ENCODE peak calls at places on chromosomes 12 and 14, in nine cellular contexts. One of them, this sample, is unnamed.

GRCh38 chr12:91983935-91984334 is 161.7 kb downstream of the BTG1 start:
- DNase-seq in fibroblast of gingiva: no peak
- DNase-seq in ELR: no peak
- DNase-seq in psoas muscle: no peak
- DNase-seq in EL: no peak
- DNase-seq in T-helper 2 cell: no peak
- DNase-seq in stimulated activated CD8-positive, alpha-beta memory T cell treated with anti-CD3 and anti-CD28 coated beads, Interleukin-4, amount 100 ng/mL, for 1 hour: no peak
- DNase-seq in fibroblast of lung: no peak
- DNase-seq in brain microvascular endothelial cell: no peak
- DNase-seq in this sample: no peak

GRCh38 chr12:31835276-31835882 is 106.6 kb upstream of the AMN1 start:
- DNase-seq in fibroblast of gingiva: no peak
- DNase-seq in ELR: no peak
- DNase-seq in psoas muscle: no peak
- DNase-seq in EL: no peak
- DNase-seq in T-helper 2 cell: no peak
- DNase-seq in stimulated activated CD8-positive, alpha-beta memory T cell treated with anti-CD3 and anti-CD28 coated beads, Interleukin-4, amount 100 ng/mL, for 1 hour: no peak
- DNase-seq in fibroblast of lung: no peak
- DNase-seq in brain microvascular endothelial cell: no peak
- DNase-seq in this sample: no peak

GRCh38 chr12:27826076-27826475 is 46.0 kb upstream of the MANSC4 start:
- DNase-seq in fibroblast of gingiva: no peak
- DNase-seq in ELR: peak; percentile 35
- DNase-seq in psoas muscle: no peak
- DNase-seq in EL: no peak
- DNase-seq in T-helper 2 cell: no peak
- DNase-seq in stimulated activated CD8-positive, alpha-beta memory T cell treated with anti-CD3 and anti-CD28 coated beads, Interleukin-4, amount 100 ng/mL, for 1 hour: no peak
- DNase-seq in fibroblast of lung: no peak
- DNase-seq in brain microvascular endothelial cell: no peak
- DNase-seq in this sample: no peak

GRCh38 chr14:77409131-77409533 is 14.2 kb downstream of the NOXRED1 start:
- DNase-seq in fibroblast of gingiva: no peak
- DNase-seq in ELR: peak; percentile 20
- DNase-seq in psoas muscle: no peak
- DNase-seq in EL: peak; percentile 6
- DNase-seq in T-helper 2 cell: no peak
- DNase-seq in stimulated activated CD8-positive, alpha-beta memory T cell treated with anti-CD3 and anti-CD28 coated beads, Interleukin-4, amount 100 ng/mL, for 1 hour: no peak
- DNase-seq in fibroblast of lung: peak; percentile 4
- DNase-seq in brain microvascular endothelial cell: no peak
- DNase-seq in this sample: no peak

GRCh38 chr12:52284562-52285171 is 6.7 kb downstream of the KRT81 start:
- DNase-seq in fibroblast of gingiva: no peak
- DNase-seq in ELR: no peak
- DNase-seq in psoas muscle: no peak
- DNase-seq in EL: no peak
- DNase-seq in T-helper 2 cell: no peak
- DNase-seq in stimulated activated CD8-positive, alpha-beta memory T cell treated with anti-CD3 and anti-CD28 coated beads, Interleukin-4, amount 100 ng/mL, for 1 hour: no peak
- DNase-seq in fibroblast of lung: no peak
- DNase-seq in brain microvascular endothelial cell: no peak
- DNase-seq in this sample: no peak

GRCh38 chr12:97046901-97047300 is 139.8 kb downstream of the NEDD1 start:
- DNase-seq in fibroblast of gingiva: no peak
- DNase-seq in ELR: no peak
- DNase-seq in psoas muscle: no peak
- DNase-seq in EL: no peak
- DNase-seq in T-helper 2 cell: no peak
- DNase-seq in stimulated activated CD8-positive, alpha-beta memory T cell treated with anti-CD3 and anti-CD28 coated beads, Interleukin-4, amount 100 ng/mL, for 1 hour: no peak
- DNase-seq in fibroblast of lung: no peak
- DNase-seq in brain microvascular endothelial cell: no peak
- DNase-seq in this sample: no peak

GRCh38 chr12:47777151-47777550 is 4.1 kb downstream of the SLC48A1 start:
- DNase-seq in fibroblast of gingiva: no peak
- DNase-seq in ELR: no peak
- DNase-seq in psoas muscle: no peak
- DNase-seq in EL: no peak
- DNase-seq in T-helper 2 cell: no peak
- DNase-seq in stimulated activated CD8-positive, alpha-beta memory T cell treated with anti-CD3 and anti-CD28 coated beads, Interleukin-4, amount 100 ng/mL, for 1 hour: no peak
- DNase-seq in fibroblast of lung: no peak
- DNase-seq in brain microvascular endothelial cell: no peak
- DNase-seq in this sample: no peak

GRCh38 chr12:65355461-65355860 is 77.0 kb downstream of the MSRB3 start:
- DNase-seq in fibroblast of gingiva: no peak
- DNase-seq in ELR: peak; percentile 24
- DNase-seq in psoas muscle: no peak
- DNase-seq in EL: peak; percentile 44
- DNase-seq in T-helper 2 cell: no peak
- DNase-seq in stimulated activated CD8-positive, alpha-beta memory T cell treated with anti-CD3 and anti-CD28 coated beads, Interleukin-4, amount 100 ng/mL, for 1 hour: no peak
- DNase-seq in fibroblast of lung: peak; percentile 27
- DNase-seq in brain microvascular endothelial cell: no peak
- DNase-seq in this sample: no peak

GRCh38 chr12:28242129-28242887 is 52.1 kb downstream of the CCDC91 start:
- DNase-seq in fibroblast of gingiva: no peak
- DNase-seq in ELR: no peak
- DNase-seq in psoas muscle: no peak
- DNase-seq in EL: no peak
- DNase-seq in T-helper 2 cell: no peak
- DNase-seq in stimulated activated CD8-positive, alpha-beta memory T cell treated with anti-CD3 and anti-CD28 coated beads, Interleukin-4, amount 100 ng/mL, for 1 hour: no peak
- DNase-seq in fibroblast of lung: no peak
- DNase-seq in brain microvascular endothelial cell: no peak
- DNase-seq in this sample: no peak

GRCh38 chr14:73463411-73463810 is 5.1 kb upstream of the NUMB start:
- DNase-seq in fibroblast of gingiva: peak; percentile 99
- DNase-seq in ELR: peak; percentile 97
- DNase-seq in psoas muscle: peak; percentile 47
- DNase-seq in EL: peak; percentile 93
- DNase-seq in T-helper 2 cell: no peak
- DNase-seq in stimulated activated CD8-positive, alpha-beta memory T cell treated with anti-CD3 and anti-CD28 coated beads, Interleukin-4, amount 100 ng/mL, for 1 hour: no peak
- DNase-seq in fibroblast of lung: peak; percentile 96
- DNase-seq in brain microvascular endothelial cell: peak; percentile 96
- DNase-seq in this sample: peak; percentile 75

GRCh38 chr14:54606631-54607133 is 39.8 kb downstream of the SAMD4A start:
- DNase-seq in fibroblast of gingiva: peak; percentile 93
- DNase-seq in ELR: peak; percentile 77
- DNase-seq in psoas muscle: peak; percentile 45
- DNase-seq in EL: peak; percentile 95
- DNase-seq in T-helper 2 cell: no peak
- DNase-seq in stimulated activated CD8-positive, alpha-beta memory T cell treated with anti-CD3 and anti-CD28 coated beads, Interleukin-4, amount 100 ng/mL, for 1 hour: no peak
- DNase-seq in fibroblast of lung: peak; percentile 51
- DNase-seq in brain microvascular endothelial cell: peak; percentile 28
- DNase-seq in this sample: no peak

GRCh38 chr14:64561631-64562030 is 11.9 kb downstream of the PPP1R36 start:
- DNase-seq in fibroblast of gingiva: no peak
- DNase-seq in ELR: no peak
- DNase-seq in psoas muscle: no peak
- DNase-seq in EL: peak; percentile 15
- DNase-seq in T-helper 2 cell: no peak
- DNase-seq in stimulated activated CD8-positive, alpha-beta memory T cell treated with anti-CD3 and anti-CD28 coated beads, Interleukin-4, amount 100 ng/mL, for 1 hour: no peak
- DNase-seq in fibroblast of lung: no peak
- DNase-seq in brain microvascular endothelial cell: no peak
- DNase-seq in this sample: no peak

GRCh38 chr12:32302218-32302826 is 97.0 kb upstream of the FGD4 start:
- DNase-seq in fibroblast of gingiva: peak; percentile 30
- DNase-seq in ELR: peak; percentile 55
- DNase-seq in psoas muscle: no peak
- DNase-seq in EL: peak; percentile 33
- DNase-seq in T-helper 2 cell: no peak
- DNase-seq in stimulated activated CD8-positive, alpha-beta memory T cell treated with anti-CD3 and anti-CD28 coated beads, Interleukin-4, amount 100 ng/mL, for 1 hour: no peak
- DNase-seq in fibroblast of lung: peak; percentile 32
- DNase-seq in brain microvascular endothelial cell: no peak
- DNase-seq in this sample: no peak

GRCh38 chr14:54794148-54794547 is 108.5 kb downstream of the GCH1 start:
- DNase-seq in fibroblast of gingiva: no peak
- DNase-seq in ELR: no peak
- DNase-seq in psoas muscle: no peak
- DNase-seq in EL: no peak
- DNase-seq in T-helper 2 cell: no peak
- DNase-seq in stimulated activated CD8-positive, alpha-beta memory T cell treated with anti-CD3 and anti-CD28 coated beads, Interleukin-4, amount 100 ng/mL, for 1 hour: no peak
- DNase-seq in fibroblast of lung: no peak
- DNase-seq in brain microvascular endothelial cell: no peak
- DNase-seq in this sample: no peak

GRCh38 chr14:81384900-81385299 is 15.2 kb downstream of the STON2 start:
- DNase-seq in fibroblast of gingiva: peak; percentile 97
- DNase-seq in ELR: no peak
- DNase-seq in psoas muscle: no peak
- DNase-seq in EL: peak; percentile 3
- DNase-seq in T-helper 2 cell: no peak
- DNase-seq in stimulated activated CD8-positive, alpha-beta memory T cell treated with anti-CD3 and anti-CD28 coated beads, Interleukin-4, amount 100 ng/mL, for 1 hour: no peak
- DNase-seq in fibroblast of lung: peak; percentile 21
- DNase-seq in brain microvascular endothelial cell: no peak
- DNase-seq in this sample: no peak

GRCh38 chr14:63705561-63706070 is 22.2 kb downstream of the SGPP1 start:
- DNase-seq in fibroblast of gingiva: no peak
- DNase-seq in ELR: no peak
- DNase-seq in psoas muscle: no peak
- DNase-seq in EL: no peak
- DNase-seq in T-helper 2 cell: no peak
- DNase-seq in stimulated activated CD8-positive, alpha-beta memory T cell treated with anti-CD3 and anti-CD28 coated beads, Interleukin-4, amount 100 ng/mL, for 1 hour: no peak
- DNase-seq in fibroblast of lung: no peak
- DNase-seq in brain microvascular endothelial cell: no peak
- DNase-seq in this sample: no peak

GRCh38 chr12:10618338-10618987 is 5.1 kb upstream of the MAGOHB start:
- DNase-seq in fibroblast of gingiva: peak; percentile 76
- DNase-seq in ELR: peak; percentile 95
- DNase-seq in psoas muscle: no peak
- DNase-seq in EL: peak; percentile 88
- DNase-seq in T-helper 2 cell: no peak
- DNase-seq in stimulated activated CD8-positive, alpha-beta memory T cell treated with anti-CD3 and anti-CD28 coated beads, Interleukin-4, amount 100 ng/mL, for 1 hour: no peak
- DNase-seq in fibroblast of lung: peak; percentile 77
- DNase-seq in brain microvascular endothelial cell: peak; percentile 57
- DNase-seq in this sample: peak; percentile 18

GRCh38 chr14:55807059-55807499 is 227.1 kb downstream of the KTN1 start:
- DNase-seq in fibroblast of gingiva: peak; percentile 20
- DNase-seq in ELR: no peak
- DNase-seq in psoas muscle: peak; percentile 72
- DNase-seq in EL: peak; percentile 27
- DNase-seq in T-helper 2 cell: peak; percentile 52
- DNase-seq in stimulated activated CD8-positive, alpha-beta memory T cell treated with anti-CD3 and anti-CD28 coated beads, Interleukin-4, amount 100 ng/mL, for 1 hour: peak; percentile 50
- DNase-seq in fibroblast of lung: peak; percentile 79
- DNase-seq in brain microvascular endothelial cell: peak; percentile 94
- DNase-seq in this sample: no peak

GRCh38 chr12:70645494-70646317 is 8.5 kb upstream of the PTPRB start:
- DNase-seq in fibroblast of gingiva: peak; percentile 52
- DNase-seq in ELR: peak; percentile 97
- DNase-seq in psoas muscle: peak; percentile 41
- DNase-seq in EL: peak; percentile 96
- DNase-seq in T-helper 2 cell: no peak
- DNase-seq in stimulated activated CD8-positive, alpha-beta memory T cell treated with anti-CD3 and anti-CD28 coated beads, Interleukin-4, amount 100 ng/mL, for 1 hour: no peak
- DNase-seq in fibroblast of lung: peak; percentile 68
- DNase-seq in brain microvascular endothelial cell: peak; percentile 94
- DNase-seq in this sample: peak; percentile 48

GRCh38 chr12:13099066-13099909 is 4.2 kb downstream of the GSG1 start:
- DNase-seq in fibroblast of gingiva: no peak
- DNase-seq in ELR: peak; percentile 49
- DNase-seq in psoas muscle: no peak
- DNase-seq in EL: no peak
- DNase-seq in T-helper 2 cell: no peak
- DNase-seq in stimulated activated CD8-positive, alpha-beta memory T cell treated with anti-CD3 and anti-CD28 coated beads, Interleukin-4, amount 100 ng/mL, for 1 hour: no peak
- DNase-seq in fibroblast of lung: peak; percentile 7
- DNase-seq in brain microvascular endothelial cell: no peak
- DNase-seq in this sample: no peak

GRCh38 chr12:70795608-70796007 is 124.9 kb downstream of the PTPRR start:
- DNase-seq in fibroblast of gingiva: no peak
- DNase-seq in ELR: no peak
- DNase-seq in psoas muscle: no peak
- DNase-seq in EL: no peak
- DNase-seq in T-helper 2 cell: no peak
- DNase-seq in stimulated activated CD8-positive, alpha-beta memory T cell treated with anti-CD3 and anti-CD28 coated beads, Interleukin-4, amount 100 ng/mL, for 1 hour: no peak
- DNase-seq in fibroblast of lung: no peak
- DNase-seq in brain microvascular endothelial cell: no peak
- DNase-seq in this sample: no peak

GRCh38 chr14:75831455-75831854 is 150.3 kb downstream of the TGFB3 start:
- DNase-seq in fibroblast of gingiva: peak; percentile 79
- DNase-seq in ELR: peak; percentile 65
- DNase-seq in psoas muscle: peak; percentile 61
- DNase-seq in EL: peak; percentile 73
- DNase-seq in T-helper 2 cell: peak; percentile 19
- DNase-seq in stimulated activated CD8-positive, alpha-beta memory T cell treated with anti-CD3 and anti-CD28 coated beads, Interleukin-4, amount 100 ng/mL, for 1 hour: no peak
- DNase-seq in fibroblast of lung: peak; percentile 75
- DNase-seq in brain microvascular endothelial cell: peak; percentile 56
- DNase-seq in this sample: peak; percentile 84

GRCh38 chr12:124375141-124375788 is 80.4 kb downstream of the RFLNA start:
- DNase-seq in fibroblast of gingiva: no peak
- DNase-seq in ELR: no peak
- DNase-seq in psoas muscle: no peak
- DNase-seq in EL: no peak
- DNase-seq in T-helper 2 cell: no peak
- DNase-seq in stimulated activated CD8-positive, alpha-beta memory T cell treated with anti-CD3 and anti-CD28 coated beads, Interleukin-4, amount 100 ng/mL, for 1 hour: no peak
- DNase-seq in fibroblast of lung: no peak
- DNase-seq in brain microvascular endothelial cell: no peak
- DNase-seq in this sample: no peak

GRCh38 chr12:57241556-57242310 is 9.3 kb downstream of the STAC3 start:
- DNase-seq in fibroblast of gingiva: no peak
- DNase-seq in ELR: no peak
- DNase-seq in psoas muscle: peak; percentile 29
- DNase-seq in EL: no peak
- DNase-seq in T-helper 2 cell: no peak
- DNase-seq in stimulated activated CD8-positive, alpha-beta memory T cell treated with anti-CD3 and anti-CD28 coated beads, Interleukin-4, amount 100 ng/mL, for 1 hour: no peak
- DNase-seq in fibroblast of lung: no peak
- DNase-seq in brain microvascular endothelial cell: no peak
- DNase-seq in this sample: no peak

GRCh38 chr12:126343352-126343751 is 1278.1 kb downstream of the AACS start:
- DNase-seq in fibroblast of gingiva: peak; percentile 43
- DNase-seq in ELR: no peak
- DNase-seq in psoas muscle: no peak
- DNase-seq in EL: no peak
- DNase-seq in T-helper 2 cell: no peak
- DNase-seq in stimulated activated CD8-positive, alpha-beta memory T cell treated with anti-CD3 and anti-CD28 coated beads, Interleukin-4, amount 100 ng/mL, for 1 hour: no peak
- DNase-seq in fibroblast of lung: peak; percentile 2
- DNase-seq in brain microvascular endothelial cell: no peak
- DNase-seq in this sample: no peak

GRCh38 chr12:60308366-60309000 is 712.7 kb downstream of the SLC16A7 start:
- DNase-seq in fibroblast of gingiva: no peak
- DNase-seq in ELR: no peak
- DNase-seq in psoas muscle: no peak
- DNase-seq in EL: no peak
- DNase-seq in T-helper 2 cell: no peak
- DNase-seq in stimulated activated CD8-positive, alpha-beta memory T cell treated with anti-CD3 and anti-CD28 coated beads, Interleukin-4, amount 100 ng/mL, for 1 hour: no peak
- DNase-seq in fibroblast of lung: peak; percentile 6
- DNase-seq in brain microvascular endothelial cell: no peak
- DNase-seq in this sample: no peak

GRCh38 chr12:100877776-100878175 is 83.2 kb downstream of the ANO4 start:
- DNase-seq in fibroblast of gingiva: no peak
- DNase-seq in ELR: peak; percentile 36
- DNase-seq in psoas muscle: no peak
- DNase-seq in EL: no peak
- DNase-seq in T-helper 2 cell: no peak
- DNase-seq in stimulated activated CD8-positive, alpha-beta memory T cell treated with anti-CD3 and anti-CD28 coated beads, Interleukin-4, amount 100 ng/mL, for 1 hour: no peak
- DNase-seq in fibroblast of lung: no peak
- DNase-seq in brain microvascular endothelial cell: no peak
- DNase-seq in this sample: no peak

GRCh38 chr12:80189241-80189640 is 89.9 kb downstream of the OTOGL start:
- DNase-seq in fibroblast of gingiva: peak; percentile 93
- DNase-seq in ELR: peak; percentile 55
- DNase-seq in psoas muscle: no peak
- DNase-seq in EL: peak; percentile 76
- DNase-seq in T-helper 2 cell: no peak
- DNase-seq in stimulated activated CD8-positive, alpha-beta memory T cell treated with anti-CD3 and anti-CD28 coated beads, Interleukin-4, amount 100 ng/mL, for 1 hour: no peak
- DNase-seq in fibroblast of lung: peak; percentile 87
- DNase-seq in brain microvascular endothelial cell: peak; percentile 61
- DNase-seq in this sample: peak; percentile 70

GRCh38 chr14:52402812-52403526 is 88.9 kb downstream of the PTGER2 start:
- DNase-seq in fibroblast of gingiva: no peak
- DNase-seq in ELR: peak; percentile 54
- DNase-seq in psoas muscle: no peak
- DNase-seq in EL: peak; percentile 36
- DNase-seq in T-helper 2 cell: no peak
- DNase-seq in stimulated activated CD8-positive, alpha-beta memory T cell treated with anti-CD3 and anti-CD28 coated beads, Interleukin-4, amount 100 ng/mL, for 1 hour: no peak
- DNase-seq in fibroblast of lung: peak; percentile 56
- DNase-seq in brain microvascular endothelial cell: peak; percentile 31
- DNase-seq in this sample: no peak

GRCh38 chr12:117513353-117513752 is 151.9 kb upstream of the NOS1 start:
- DNase-seq in fibroblast of gingiva: no peak
- DNase-seq in ELR: no peak
- DNase-seq in psoas muscle: no peak
- DNase-seq in EL: no peak
- DNase-seq in T-helper 2 cell: no peak
- DNase-seq in stimulated activated CD8-positive, alpha-beta memory T cell treated with anti-CD3 and anti-CD28 coated beads, Interleukin-4, amount 100 ng/mL, for 1 hour: no peak
- DNase-seq in fibroblast of lung: no peak
- DNase-seq in brain microvascular endothelial cell: no peak
- DNase-seq in this sample: no peak

GRCh38 chr14:77212097-77212873 is 30.7 kb downstream of the TMEM63C start:
- DNase-seq in fibroblast of gingiva: no peak
- DNase-seq in ELR: no peak
- DNase-seq in psoas muscle: no peak
- DNase-seq in EL: no peak
- DNase-seq in T-helper 2 cell: no peak
- DNase-seq in stimulated activated CD8-positive, alpha-beta memory T cell treated with anti-CD3 and anti-CD28 coated beads, Interleukin-4, amount 100 ng/mL, for 1 hour: no peak
- DNase-seq in fibroblast of lung: no peak
- DNase-seq in brain microvascular endothelial cell: no peak
- DNase-seq in this sample: no peak